ENCODE peak calls at places on chromosomes 7 and 10, in eight cellular contexts. T is adrenal gland, E is Peyer's patch, M is transverse colon, O is stomach, F is uterus, I is esophagus squamous epithelium, Q is breast epithelium. J is an unnamed sample.

GRCh38 chr10:91575044-91575610 is 57.7 kb downstream of the PPP1R3C start:
- DNase-seq in I (no peak), F (no peak), O (no peak), E (no peak), Q (peak), T (no peak), M (no peak), J (no peak)

GRCh38 chr10:47027108-47027811 is 116.0 kb downstream of the PTPN20 start:
- DNase-seq in O (peak), M (peak), F (no peak), T (no peak), I (no peak), Q (peak), E (no peak), J (peak)

GRCh38 chr7:23277359-23277989 is 21.7 kb upstream of the MALSU1 start:
- DNase-seq in I (no peak), F (no peak), Q (no peak), T (peak), M (no peak), E (no peak), O (no peak), J (no peak)

GRCh38 chr7:22108151-22108845 is 162.6 kb upstream of the CDCA7L start:
- DNase-seq in T (no peak), E (no peak), I (no peak), Q (no peak), O (no peak), M (no peak), F (no peak), J (no peak)

GRCh38 chr10:90968448-90969086 is 47.7 kb upstream of the ANKRD1 start:
- DNase-seq in O (no peak), F (no peak), M (no peak), Q (no peak), I (no peak), T (peak), E (no peak), J (no peak)

GRCh38 chr10:120586471-120586872 is 129.4 kb downstream of the PLPP4 start:
- DNase-seq in M (no peak), F (no peak), I (no peak), E (no peak), T (no peak), Q (no peak), O (no peak), J (no peak)

GRCh38 chr7:44561962-44562621 is 11.6 kb downstream of the DDX56 start:
- DNase-seq in M (peak), I (no peak), F (no peak), Q (no peak), T (no peak), O (peak), E (no peak), J (peak)

GRCh38 chr10:77889277-77889903 is 37.2 kb downstream of the DLG5 start:
- DNase-seq in M (peak), T (peak), O (peak), I (no peak), E (no peak), F (no peak), Q (peak), J (no peak)

GRCh38 chr10:7035111-7035761 is 375.6 kb downstream of the SFMBT2 start:
- DNase-seq in Q (no peak), E (no peak), M (no peak), O (no peak), I (no peak), F (no peak), T (no peak), J (no peak)

GRCh38 chr10:43820663-43821062 is 172.0 kb upstream of the ZNF32 start:
- DNase-seq in O (no peak), E (no peak), T (no peak), F (no peak), M (no peak), Q (no peak), I (no peak), J (no peak)

GRCh38 chr10:25704622-25705021 is 229.4 kb upstream of the MYO3A start:
- DNase-seq in M (no peak), Q (no peak), E (no peak), F (no peak), I (no peak), T (no peak), O (no peak), J (no peak)

GRCh38 chr10:62818426-62819011 is 2.4 kb upstream of the EGR2 start:
- DNase-seq in Q (peak), I (no peak), M (peak), O (no peak), F (no peak), T (peak), E (peak), J (peak)

GRCh38 chr10:27893320-27894014 is 105.4 kb downstream of the ODAD2 start:
- DNase-seq in O (no peak), E (no peak), T (no peak), M (no peak), I (no peak), Q (no peak), F (no peak), J (no peak)

GRCh38 chr7:47534322-47535032 is 47.4 kb downstream of the TNS3 start:
- DNase-seq in E (no peak), M (no peak), F (no peak), Q (no peak), I (no peak), O (no peak), T (no peak), J (no peak)

GRCh38 chr10:96536129-96536528 is 22.4 kb upstream of the TLL2 start:
- DNase-seq in F (no peak), O (no peak), Q (no peak), E (no peak), I (no peak), T (no peak), M (no peak), J (no peak)

GRCh38 chr10:62689712-62690111 is 114.8 kb upstream of the ADO start:
- DNase-seq in I (no peak), E (no peak), F (no peak), M (no peak), T (peak), O (no peak), Q (no peak), J (no peak)

GRCh38 chr10:91313761-91314520 is 93.5 kb downstream of the PCGF5 start:
- DNase-seq in I (no peak), T (no peak), Q (no peak), F (no peak), M (no peak), O (no peak), E (no peak), J (no peak)

GRCh38 chr10:49666685-49667084 is 12.8 kb upstream of the C10orf53 start:
- DNase-seq in E (no peak), M (no peak), F (no peak), I (no peak), T (no peak), Q (no peak), O (no peak), J (no peak)

GRCh38 chr10:18743926-18744325 is 84.7 kb downstream of the ARL5B start:
- DNase-seq in F (no peak), M (no peak), Q (no peak), T (no peak), E (no peak), I (no peak), O (no peak), J (no peak)

GRCh38 chr7:75905785-75906604 is 9.0 kb upstream of the POR start:
- DNase-seq in T (peak), O (peak), I (no peak), Q (peak), M (peak), F (peak), E (no peak), J (peak)

GRCh38 chr10:63673246-63673645 is 152.0 kb downstream of the REEP3 start:
- DNase-seq in I (no peak), F (no peak), Q (no peak), O (no peak), E (no peak), T (no peak), M (no peak), J (no peak)

GRCh38 chr10:85665078-85665477 is 701.5 kb downstream of the GRID1 start:
- DNase-seq in E (no peak), O (no peak), F (no peak), I (no peak), T (no peak), M (no peak), Q (no peak), J (no peak)

GRCh38 chr7:22447759-22448158 is 52.2 kb downstream of the STEAP1B start:
- DNase-seq in I (no peak), F (no peak), O (no peak), Q (no peak), M (no peak), T (no peak), E (no peak), J (no peak)

GRCh38 chr7:102433319-102434038 is at the start of gene ORAI2:
- DNase-seq in E (peak), O (peak), M (peak), I (peak), F (peak), T (peak), Q (peak), J (peak)

GRCh38 chr10:34985823-34986222 is 104.3 kb downstream of the CUL2 start:
- DNase-seq in Q (no peak), M (peak), T (no peak), E (no peak), O (no peak), I (no peak), F (no peak), J (no peak)

GRCh38 chr7:2924866-2925840 is 81.0 kb upstream of the GNA12 start:
- DNase-seq in E (no peak), F (no peak), T (no peak), I (no peak), Q (no peak), M (no peak), O (no peak), J (peak)

GRCh38 chr10:35451103-35452016 is 115.1 kb downstream of the CCNY start:
- DNase-seq in I (no peak), F (no peak), M (no peak), T (no peak), Q (no peak), E (no peak), O (no peak), J (peak)

GRCh38 chr7:100745184-100745583 is 11.8 kb downstream of the ZAN start:
- DNase-seq in O (peak), M (peak), Q (no peak), I (no peak), T (peak), E (no peak), F (peak), J (peak)

GRCh38 chr7:99143853-99144672 is at the start of gene SMURF1:
- DNase-seq in Q (peak), F (peak), M (peak), O (peak), T (peak), I (no peak), E (peak), J (peak)

GRCh38 chr7:99143522-99143852 is 421 bp downstream of the SMURF1 start:
- DNase-seq in E (no peak), I (no peak), F (no peak), Q (no peak), M (no peak), O (no peak), T (no peak), J (no peak)

GRCh38 chr7:99141756-99142726 is 1.9 kb downstream of the SMURF1 start:
- DNase-seq in I (no peak), M (peak), T (peak), Q (peak), O (peak), E (peak), F (peak), J (peak)

GRCh38 chr7:99141334-99141733 is 2.6 kb downstream of the SMURF1 start:
- DNase-seq in F (no peak), Q (no peak), M (no peak), O (no peak), T (no peak), I (no peak), E (no peak), J (no peak)

GRCh38 chr7:99142727-99143521 is 984 bp downstream of the SMURF1 start:
- DNase-seq in Q (peak), O (peak), F (peak), E (peak), T (peak), I (peak), M (peak), J (peak)
- TF ChIP-seq POLR2A in Q (no peak), O (no peak), F (no peak), E (no peak), T (peak), I (no peak), M (no peak), J (no peak)

DNA sequence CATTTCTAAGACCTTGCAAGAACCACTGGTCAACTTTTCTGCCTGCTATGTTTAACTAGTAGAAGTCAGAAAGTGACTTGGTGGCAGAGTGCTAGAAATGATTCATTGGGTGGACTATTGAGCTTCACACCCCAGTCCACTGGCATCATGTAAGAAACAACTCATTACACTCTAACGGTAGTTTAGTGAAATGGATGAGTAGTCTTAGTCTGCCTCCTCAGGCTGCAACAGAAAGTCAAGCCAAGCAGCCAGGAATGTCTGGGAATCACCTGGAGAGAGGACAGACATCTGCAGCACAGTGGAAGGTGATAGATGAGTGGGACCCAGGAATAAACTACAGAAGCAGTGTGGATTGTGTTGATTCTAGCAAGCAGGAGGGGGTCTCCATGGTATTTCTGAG is 125.4 kb downstream of the AUTS2 start:
- DNase-seq in Q (no peak), T (no peak), M (no peak), I (no peak), F (no peak), O (no peak), E (no peak), J (no peak)
- TF ChIP-seq CTCF in Q (no peak), T (no peak), M (no peak), I (no peak), F (no peak), O (no peak), E (no peak), J (no peak)

GRCh38 chr7:711967-712600 is 14.4 kb upstream of the DNAAF5 start:
- DNase-seq in F (no peak), I (no peak), O (no peak), Q (peak), M (no peak), E (no peak), T (no peak), J (no peak)
- H3K4me3 ChIP-seq in F (peak), I (peak), O (peak), Q (peak), M (peak), E (peak), T (no peak), J (peak)

GRCh38 chr10:102231357-102232318 is 5.5 kb downstream of the ELOVL3 start:
- DNase-seq in O (peak), F (no peak), T (peak), I (no peak), Q (no peak), M (peak), E (no peak), J (peak)

GRCh38 chr10:102230861-102231356 is 4.8 kb downstream of the ELOVL3 start:
- DNase-seq in M (peak), T (peak), I (no peak), O (peak), F (no peak), Q (no peak), E (peak), J (peak)

GRCh38 chr10:102229810-102230263 is 3.7 kb downstream of the ELOVL3 start:
- DNase-seq in Q (peak), O (peak), I (no peak), F (peak), E (peak), T (peak), M (peak), J (peak)

GRCh38 chr10:102227050-102227449 is 951 bp downstream of the ELOVL3 start:
- DNase-seq in T (peak), M (no peak), F (no peak), I (no peak), Q (no peak), E (no peak), O (no peak), J (no peak)

GRCh38 chr10:102230264-102230860 is 4.3 kb downstream of the ELOVL3 start:
- DNase-seq in T (peak), O (peak), Q (no peak), E (no peak), M (peak), I (no peak), F (peak), J (no peak)
- TF ChIP-seq POLR2A in T (no peak), O (no peak), Q (no peak), E (no peak), M (no peak), I (no peak), F (no peak), J (no peak)

GRCh38 chr7:207418-208127 is 15.2 kb downstream of the FAM20C start:
- DNase-seq in F (no peak), T (no peak), I (no peak), Q (no peak), O (no peak), M (no peak), E (no peak), J (no peak)
- TF ChIP-seq CTCF in F (no peak), T (no peak), I (no peak), Q (no peak), O (no peak), M (no peak), E (no peak), J (no peak)

GRCh38 chr10:45373003-45373782 is 823 bp upstream of the ALOX5 start:
- DNase-seq in F (no peak), T (no peak), M (peak), E (peak), O (no peak), I (no peak), Q (no peak), J (no peak)
- H3K4me3 ChIP-seq in F (peak), T (peak), M (peak), E (peak), O (peak), I (peak), Q (peak), J (peak)

DNA sequence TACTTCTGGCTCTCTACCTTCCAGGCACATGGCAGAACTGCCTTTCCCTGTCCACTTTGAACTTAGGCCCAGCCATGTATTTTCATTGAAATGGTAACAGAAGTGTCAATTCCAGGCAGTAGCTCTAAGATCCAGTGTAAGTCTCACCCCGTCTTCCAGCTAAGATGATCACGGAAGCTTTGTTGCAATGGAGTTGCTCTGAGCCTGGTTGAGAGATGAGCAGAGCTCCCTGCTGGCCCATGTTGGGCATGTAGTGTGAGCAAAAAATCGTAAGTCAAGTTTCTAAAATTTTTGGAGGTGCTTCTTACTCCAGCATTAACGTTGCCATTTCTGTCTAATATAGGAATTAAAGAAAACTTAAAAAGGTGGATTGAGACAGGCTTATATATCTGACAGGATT is 274.4 kb downstream of the IPMK start:
- DNase-seq in F (no peak), I (no peak), M (no peak), Q (no peak), E (no peak), O (no peak), T (no peak), J (no peak)
- TF ChIP-seq POLR2A in F (no peak), I (no peak), M (no peak), Q (no peak), E (no peak), O (no peak), T (no peak), J (no peak)

GRCh38 chr7:13032524-13032923 is 345.1 kb downstream of the ARL4A start:
- DNase-seq in F (no peak), E (no peak), Q (no peak), O (no peak), T (no peak), I (no peak), M (no peak), J (no peak)
- TF ChIP-seq CTCF in F (no peak), E (no peak), Q (no peak), O (no peak), T (no peak), I (no peak), M (no peak), J (peak)

J was measured in right lobe of liver.